ENCODE peak calls at places on chromosomes 3 and 15, in four cellular contexts. O is GM23248, K is left cardiac atrium, D is ecto neural progenitor cell. R is an unnamed sample.

GRCh38 chr3:128076783-128077624 is 24.8 kb downstream of the SEC61A1 start:
- DNase-seq in O (peak), K (peak), D (peak), R (no peak)

GRCh38 chr3:97958396-97958795 is 13.8 kb downstream of the RIOX2 start:
- DNase-seq in O (no peak), K (no peak), D (no peak), R (no peak)

GRCh38 chr3:128201158-128201755 is 48.0 kb downstream of the EEFSEC start:
- DNase-seq in O (peak), K (no peak), D (no peak), R (no peak)

GRCh38 chr3:11610044-11610671 is 33.6 kb downstream of the VGLL4 start:
- DNase-seq in O (no peak), K (peak), D (peak), R (no peak)

GRCh38 chr3:5731100-5731499 is 543.6 kb downstream of the EDEM1 start:
- DNase-seq in O (no peak), K (no peak), D (no peak), R (no peak)

GRCh38 chr3:8651418-8652322 is 7.1 kb upstream of the SSUH2 start:
- DNase-seq in O (no peak), K (no peak), D (no peak), R (no peak)

GRCh38 chr15:69400850-69401249 is 13.3 kb upstream of the KIF23 start:
- DNase-seq in O (no peak), K (no peak), D (no peak), R (no peak)

GRCh38 chr3:12658593-12659058 is 5.3 kb downstream of the RAF1 start:
- DNase-seq in O (peak), K (no peak), D (no peak), R (peak)

GRCh38 chr15:48392356-48392755 is 61.1 kb downstream of the DUT start:
- DNase-seq in O (peak), K (peak), D (no peak), R (no peak)

GRCh38 chr3:175932586-175932985 is 1073.5 kb downstream of the NAALADL2 start:
- DNase-seq in O (peak), K (no peak), D (no peak), R (no peak)

GRCh38 chr3:134709563-134710312 is 58.9 kb upstream of the KY start:
- DNase-seq in O (peak), K (no peak), D (no peak), R (no peak)

GRCh38 chr3:187973977-187974856 is 179.7 kb upstream of the LPP start:
- DNase-seq in O (no peak), K (no peak), D (no peak), R (no peak)

GRCh38 chr3:47850803-47851417 is 48.0 kb downstream of the DHX30 start:
- DNase-seq in O (no peak), K (no peak), D (no peak), R (no peak)

GRCh38 chr15:66923438-66923881 is 141.9 kb upstream of the SMAD3 start:
- DNase-seq in O (peak), K (no peak), D (peak), R (no peak)

GRCh38 chr3:73586628-73587027 is 38.1 kb downstream of the PDZRN3 start:
- DNase-seq in O (no peak), K (no peak), D (no peak), R (no peak)

GRCh38 chr3:123733805-123734526 is 149.1 kb upstream of the HACD2 start:
- DNase-seq in O (peak), K (no peak), D (no peak), R (peak)

GRCh38 chr3:115233021-115233420 is 85.9 kb upstream of the ZBTB20 start:
- DNase-seq in O (peak), K (no peak), D (no peak), R (no peak)

GRCh38 chr15:63494406-63494805 is 10.0 kb upstream of the USP3 start:
- DNase-seq in O (no peak), K (no peak), D (no peak), R (no peak)

GRCh38 chr15:78455749-78456148 is 17.7 kb downstream of the IREB2 start:
- DNase-seq in O (peak), K (no peak), D (no peak), R (no peak)

GRCh38 chr15:82128401-82129143 is 82.8 kb upstream of the MEX3B start:
- DNase-seq in O (peak), K (no peak), D (no peak), R (no peak)

GRCh38 chr3:50100956-50101845 is 12.5 kb downstream of the RBM5 start:
- DNase-seq in O (peak), K (no peak), D (no peak), R (no peak)

GRCh38 chr3:115475178-115476041 is 147.9 kb upstream of the GAP43 start:
- DNase-seq in O (no peak), K (no peak), D (no peak), R (no peak)